ENCODE peak calls at places on chromosomes 3 and 15, in seven cellular contexts. N is brain microvascular endothelial cell, Y is PC-3, W is tibial artery, A is fibroblast of lung, H is left lung, M is BE2C. X is an unnamed sample.

GRCh38 chr3:119149484-119149883 is 3.5 kb downstream of the TEX55 start:
- DNase-seq in N (peak; percentile 66), Y (peak; percentile 79), W (no peak), A (peak; percentile 79), H (no peak), M (no peak), X (no peak)

GRCh38 chr3:87069963-87070362 is 79.0 kb upstream of the VGLL3 start:
- DNase-seq in N (no peak), Y (no peak), W (no peak), A (no peak), H (no peak), M (no peak), X (no peak)

GRCh38 chr3:14371573-14372474 is 30.6 kb upstream of the SLC6A6 start:
- DNase-seq in N (peak; percentile 24), Y (peak; percentile 95), W (peak; percentile 82), A (peak; percentile 64), H (peak; percentile 94), M (peak; percentile 78), X (peak; percentile 89)

GRCh38 chr15:78223396-78224023 is 10.9 kb downstream of the ACSBG1 start:
- DNase-seq in N (no peak), Y (no peak), W (no peak), A (no peak), H (no peak), M (no peak), X (peak; percentile 15)

GRCh38 chr15:97881568-97881967 is 78.9 kb upstream of the ARRDC4 start:
- DNase-seq in N (no peak), Y (no peak), W (no peak), A (no peak), H (no peak), M (no peak), X (no peak)

GRCh38 chr3:139561959-139562676 is 22.6 kb upstream of the RBP1 start:
- DNase-seq in N (peak; percentile 32), Y (peak; percentile 56), W (no peak), A (peak; percentile 33), H (no peak), M (peak; percentile 63), X (no peak)

GRCh38 chr3:73294532-73294931 is 233.1 kb downstream of the EBLN2 start:
- DNase-seq in N (no peak), Y (no peak), W (no peak), A (no peak), H (no peak), M (no peak), X (no peak)

GRCh38 chr3:41267975-41268640 is 68.8 kb downstream of the CTNNB1 start:
- DNase-seq in N (peak; percentile 98), Y (peak; percentile 99), W (no peak), A (peak; percentile 95), H (no peak), M (no peak), X (no peak)

GRCh38 chr3:119731545-119732343 is 28.9 kb downstream of the CFAP91 start:
- DNase-seq in N (peak; percentile 57), Y (peak; percentile 52), W (no peak), A (peak; percentile 47), H (no peak), M (no peak), X (no peak)

GRCh38 chr3:63588897-63589296 is 63.6 kb upstream of the SNTN start:
- DNase-seq in N (no peak), Y (no peak), W (no peak), A (no peak), H (no peak), M (no peak), X (no peak)

GRCh38 chr3:5213574-5213966 is 26.1 kb downstream of the EDEM1 start:
- DNase-seq in N (no peak), Y (no peak), W (no peak), A (no peak), H (no peak), M (no peak), X (no peak)

GRCh38 chr3:5210926-5211325 is 23.4 kb downstream of the EDEM1 start:
- DNase-seq in N (no peak), Y (peak; percentile 28), W (no peak), A (no peak), H (no peak), M (no peak), X (no peak)

GRCh38 chr3:5217824-5218595 is 30.5 kb downstream of the EDEM1 start:
- DNase-seq in N (no peak), Y (no peak), W (no peak), A (peak; percentile 78), H (no peak), M (no peak), X (no peak)

GRCh38 chr3:5212625-5213573 is 25.4 kb downstream of the EDEM1 start:
- DNase-seq in N (no peak), Y (peak; percentile 17), W (no peak), A (no peak), H (no peak), M (no peak), X (no peak)

GRCh38 chr3:5214352-5214751 is 26.8 kb downstream of the EDEM1 start:
- DNase-seq in N (no peak), Y (no peak), W (no peak), A (no peak), H (no peak), M (no peak), X (no peak)
- H3K36me3 ChIP-seq in N (peaks cover 70% of the 10 kb centered on the region), Y (peaks cover 47% of the 10 kb centered on the region), W (peaks cover 76% of the 10 kb centered on the region), A (peaks cover 14% of the 10 kb centered on the region), H (peaks cover 100% of the 10 kb centered on the region), M (no peaks in the 10 kb centered on the region), X (peaks cover 29% of the 10 kb centered on the region)

DNA sequence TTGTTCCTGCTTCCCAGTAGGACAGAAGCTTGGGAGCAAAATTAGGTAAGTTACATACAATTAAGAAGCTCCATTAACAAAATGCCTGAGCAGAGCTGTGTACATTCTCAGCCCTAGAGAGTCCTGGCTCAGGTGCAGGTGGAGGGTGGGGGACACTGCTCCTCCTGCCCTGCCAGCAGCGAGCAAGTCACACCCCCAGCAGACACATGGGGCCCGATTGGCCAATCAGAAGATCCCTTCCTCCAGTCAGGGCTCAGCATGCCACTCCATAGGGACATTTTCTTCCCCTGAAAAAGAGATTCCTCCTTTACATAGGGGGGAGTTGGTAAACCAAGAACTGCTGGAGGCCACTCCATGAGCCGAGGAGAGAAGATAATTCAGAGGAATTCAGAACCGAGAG is 62.1 kb downstream of the PLXNA1 start:
- DNase-seq in N (no peak), Y (peak; percentile 6), W (peak; percentile 63), A (no peak), H (peak; percentile 73), M (peak; percentile 53), X (peak; percentile 39)
- TF ChIP-seq CTCF in N (no peak), Y (no peak), W (no peak), A (no peak), H (no peak), M (no peak), X (no peak)

DNA sequence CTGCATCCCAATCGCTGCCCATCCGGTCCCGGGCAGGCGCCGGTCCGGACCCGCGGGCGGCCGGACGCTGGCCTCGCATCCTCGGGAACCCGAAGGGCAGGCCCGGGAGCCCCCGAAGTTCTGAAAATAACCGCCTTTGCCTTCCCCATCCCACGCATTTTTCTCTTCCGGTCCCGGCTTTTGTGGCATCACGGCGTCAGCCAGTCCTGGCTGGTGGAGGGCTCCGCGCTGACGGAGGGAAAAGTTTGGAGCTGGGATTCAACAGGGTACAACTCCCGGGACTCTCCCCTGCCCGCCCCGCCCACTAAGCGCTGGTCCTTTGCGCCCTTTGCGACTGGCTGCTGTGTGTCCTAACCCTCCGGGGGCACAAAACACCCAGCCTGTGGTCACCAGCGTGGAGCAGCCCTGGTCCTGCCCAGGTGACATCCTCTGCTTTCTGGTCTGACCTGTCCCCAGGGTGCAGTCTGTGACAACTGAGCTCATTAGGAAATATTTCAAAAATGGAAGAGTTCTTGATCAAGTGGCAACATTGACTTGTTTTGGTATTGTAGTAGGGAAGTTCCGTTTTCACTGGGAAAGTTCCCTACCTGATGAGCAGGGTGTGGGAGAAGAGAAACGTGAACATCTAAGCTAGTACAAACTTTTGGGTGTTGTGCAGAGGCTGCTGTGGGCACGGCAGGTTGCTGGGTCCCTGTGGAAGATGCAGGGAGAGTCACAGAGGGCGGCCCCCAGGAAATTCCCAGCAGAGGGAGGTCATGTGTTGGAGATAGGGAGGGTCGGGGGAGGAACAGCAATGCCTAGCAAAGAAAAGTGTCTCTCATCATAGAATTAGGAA is 754 bp downstream of the ARNT2 start:
- DNase-seq in N (no peak), Y (no peak), W (peak; percentile 85), A (peak; percentile 36), H (peak; percentile 77), M (peak; percentile 30), X (peak; percentile 16)
- H3K27me3 ChIP-seq in N (peaks cover 18% of the 10 kb centered on the region), Y (peaks cover 89% of the 10 kb centered on the region), W (no peaks in the 10 kb centered on the region), A (peaks cover 6% of the 10 kb centered on the region), H (peaks cover 75% of the 10 kb centered on the region), M (peaks cover 49% of the 10 kb centered on the region), X (no peaks in the 10 kb centered on the region)

DNA sequence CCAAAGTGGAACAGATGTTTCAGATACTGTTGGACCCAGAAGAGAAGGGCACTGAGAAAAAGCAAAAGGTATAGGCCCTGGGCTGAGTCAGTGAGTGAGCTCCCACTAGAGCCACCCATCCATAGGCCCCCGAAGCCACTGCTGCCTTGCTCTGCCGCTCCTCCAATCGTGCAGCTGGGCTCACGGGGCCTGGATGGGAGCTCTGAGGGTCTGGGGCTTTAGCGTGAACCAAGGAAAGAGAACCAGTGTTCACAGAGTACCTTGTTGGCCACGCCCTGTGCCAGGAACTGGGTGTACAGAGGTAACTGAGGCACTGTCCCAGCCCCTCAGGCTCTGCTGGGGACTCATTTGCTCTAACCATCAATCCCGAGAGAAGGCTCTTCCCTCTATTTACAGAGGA is 4.7 kb downstream of the UNC45A start:
- DNase-seq in N (no peak), Y (no peak), W (no peak), A (no peak), H (peak; percentile 29), M (no peak), X (no peak)
- H3K36me3 ChIP-seq in N (peaks cover 61% of the 10 kb centered on the region), Y (peaks cover 21% of the 10 kb centered on the region), W (peaks cover 58% of the 10 kb centered on the region), A (peaks cover 22% of the 10 kb centered on the region), H (peaks cover 74% of the 10 kb centered on the region), M (peaks cover 46% of the 10 kb centered on the region), X (peaks cover 85% of the 10 kb centered on the region)

GRCh38 chr3:148861277-148861869 is 3.7 kb upstream of the CPA3 start:
- DNase-seq in N (no peak), Y (peak; percentile 72), W (no peak), A (peak; percentile 30), H (no peak), M (no peak), X (no peak)
- TF ChIP-seq CTCF in N (peak; percentile 53), Y (peak; percentile 90), W (peak; percentile 72), A (peak; percentile 54), H (peak; percentile 58), M (peak; percentile 65), X (peak; percentile 78)

X was measured in psoas muscle.